ENCODE peak calls at places on chromosomes 11 and 22, in ten cellular contexts. Q is pancreas; R is B cell; M is M059J; T is psoas muscle; L is esophagus squamous epithelium; S is HT1080; H is Right ventricle myocardium superior; J is activated CD8-positive, alpha-beta memory T cell treated with anti-CD3 and anti-CD28 coated beads, Interleukin-2, amount 50 U/mL, for 4 hours; V is ureter. Z is an unnamed sample.

GRCh38 chr11:102886999-102887398 is 12.2 kb upstream of the MMP12 start:
- DNase-seq in J (no peak), L (no peak), H (no peak), S (peak), R (no peak), T (no peak), V (peak), Q (no peak), M (peak), Z (no peak)

GRCh38 chr22:30009478-30009877 is 70.8 kb upstream of the HORMAD2 start:
- DNase-seq in Q (no peak), M (no peak), J (no peak), S (no peak), R (no peak), L (no peak), H (no peak), V (no peak), T (no peak), Z (no peak)

GRCh38 chr11:44727114-44727372 is 281 bp downstream of the TSPAN18 start:
- DNase-seq in J (no peak), M (no peak), Q (no peak), S (no peak), T (no peak), V (no peak), R (no peak), L (no peak), H (no peak), Z (no peak)

GRCh38 chr11:35210886-35211546 is 72.0 kb downstream of the CD44 start:
- DNase-seq in M (no peak), T (no peak), J (no peak), L (no peak), Q (no peak), V (no peak), S (no peak), H (no peak), R (no peak), Z (no peak)

GRCh38 chr11:13008625-13009475 is at the start of gene RASSF10:
- DNase-seq in V (peak), S (peak), L (no peak), H (peak), Q (peak), M (peak), R (peak), T (peak), J (no peak), Z (no peak)

GRCh38 chr11:45659818-45660160 is 5.6 kb downstream of the CHST1 start:
- DNase-seq in S (no peak), M (peak), V (no peak), L (no peak), T (no peak), R (no peak), H (no peak), Q (no peak), J (no peak), Z (no peak)

GRCh38 chr11:129613076-129613475 is 202.6 kb upstream of the TMEM45B start:
- DNase-seq in M (no peak), V (no peak), J (no peak), S (no peak), Q (no peak), T (no peak), H (no peak), R (no peak), L (no peak), Z (no peak)

GRCh38 chr22:46390652-46391301 is 55.3 kb downstream of the TRMU start:
- DNase-seq in M (peak), T (peak), V (peak), H (peak), R (no peak), L (no peak), S (no peak), Q (peak), J (no peak), Z (peak)

GRCh38 chr11:45982656-45983470 is 60.4 kb downstream of the LARGE2 start:
- DNase-seq in M (peak), T (peak), S (peak), R (no peak), L (no peak), J (no peak), Q (no peak), H (no peak), V (no peak), Z (peak)

GRCh38 chr11:13073119-13073981 is 64.2 kb downstream of the RASSF10 start:
- DNase-seq in T (no peak), J (no peak), H (no peak), L (no peak), S (peak), Q (no peak), M (peak), R (no peak), V (peak), Z (no peak)

GRCh38 chr22:35140879-35141745 is 75.2 kb downstream of the ISX start:
- DNase-seq in L (no peak), V (no peak), T (no peak), R (no peak), H (no peak), Q (no peak), M (peak), S (peak), J (no peak), Z (peak)

GRCh38 chr11:10715571-10715970 is 22.0 kb upstream of the IRAG1 start:
- DNase-seq in J (no peak), H (no peak), R (no peak), Q (no peak), S (no peak), L (no peak), V (no peak), T (no peak), M (no peak), Z (peak)

GRCh38 chr11:59222464-59223065 is 9.8 kb upstream of the MPEG1 start:
- DNase-seq in Q (no peak), M (no peak), L (no peak), T (no peak), H (no peak), V (no peak), R (no peak), J (no peak), S (no peak), Z (no peak)

GRCh38 chr11:993632-994167 is 42.8 kb downstream of the MUC6 start:
- DNase-seq in L (no peak), R (no peak), M (no peak), S (no peak), V (no peak), J (no peak), Q (no peak), H (no peak), T (no peak), Z (no peak)

GRCh38 chr11:65885808-65886536 is 2.3 kb downstream of the FIBP start:
- DNase-seq in L (no peak), M (no peak), V (no peak), Q (no peak), T (no peak), J (no peak), H (no peak), R (no peak), S (no peak), Z (no peak)

GRCh38 chr11:86990520-86990919 is 35.3 kb upstream of the FZD4 start:
- DNase-seq in H (no peak), T (no peak), R (no peak), J (no peak), M (peak), S (peak), V (no peak), L (no peak), Q (no peak), Z (no peak)

GRCh38 chr11:108121274-108122155 is at the start of gene ACAT1:
- DNase-seq in V (peak), J (peak), Q (peak), H (peak), M (peak), T (peak), S (peak), L (peak), R (peak), Z (peak)

GRCh38 chr22:38570841-38571364 is 920 bp upstream of the DMC1 start:
- DNase-seq in L (no peak), S (no peak), H (peak), V (peak), T (peak), M (peak), Q (peak), J (peak), R (no peak), Z (peak)

GRCh38 chr11:43282607-43283440 is 29.0 kb upstream of the API5 start:
- DNase-seq in Q (no peak), L (no peak), J (peak), R (peak), T (no peak), S (peak), H (peak), M (peak), V (no peak), Z (peak)

GRCh38 chr11:46216040-46216764 is 61.3 kb upstream of the CREB3L1 start:
- DNase-seq in J (no peak), H (no peak), L (no peak), R (no peak), Q (no peak), M (peak), T (no peak), V (no peak), S (no peak), Z (no peak)

GRCh38 chr22:32080904-32081303 is 37.8 kb downstream of the SLC5A1 start:
- DNase-seq in S (peak), R (peak), Q (no peak), T (no peak), V (no peak), H (no peak), J (no peak), L (no peak), M (peak), Z (peak)

GRCh38 chr22:46074771-46075551 is 75.4 kb upstream of the PPARA start:
- DNase-seq in L (no peak), Q (peak), H (peak), J (no peak), S (peak), T (peak), M (no peak), R (no peak), V (no peak), Z (no peak)

GRCh38 chr11:14974021-14974698 is 2.0 kb upstream of the CALCA start:
- DNase-seq in V (no peak), H (no peak), S (no peak), J (no peak), L (no peak), R (no peak), Q (no peak), T (no peak), M (no peak), Z (no peak)

GRCh38 chr11:71080239-71081097 is 171.9 kb downstream of the SHANK2 start:
- DNase-seq in M (peak), R (no peak), L (no peak), S (peak), V (peak), T (no peak), J (no peak), H (peak), Q (peak), Z (peak)

GRCh38 chr22:46041642-46042041 is 64.7 kb upstream of the WNT7B start:
- DNase-seq in M (peak), J (no peak), L (no peak), S (no peak), Q (no peak), R (no peak), T (no peak), V (peak), H (no peak), Z (no peak)

GRCh38 chr11:86916330-86916729 is 38.9 kb downstream of the FZD4 start:
- DNase-seq in H (no peak), J (no peak), V (no peak), T (no peak), L (no peak), M (peak), Q (no peak), R (no peak), S (peak), Z (no peak)

GRCh38 chr11:120335928-120336640 is at the start of gene ARHGEF12:
- DNase-seq in R (peak), V (peak), M (peak), J (peak), T (peak), S (peak), Q (peak), H (peak), L (peak), Z (peak)

GRCh38 chr22:44445731-44446130 is 52.3 kb downstream of the RTL6 start:
- DNase-seq in H (no peak), R (no peak), V (peak), T (no peak), S (no peak), Q (no peak), M (no peak), J (no peak), L (no peak), Z (no peak)

GRCh38 chr11:73267921-73268540 is 4.1 kb upstream of the P2RY6 start:
- DNase-seq in M (no peak), V (peak), H (no peak), S (no peak), T (no peak), J (no peak), L (no peak), Q (no peak), R (no peak), Z (no peak)

GRCh38 chr11:120216426-120217102 is 5.7 kb downstream of the OAF start:
- DNase-seq in J (no peak), S (no peak), V (no peak), T (no peak), Q (no peak), H (no peak), M (no peak), R (no peak), L (no peak), Z (no peak)

GRCh38 chr22:19576460-19577421 is 52.5 kb upstream of the CLDN5 start:
- DNase-seq in M (peak), L (no peak), V (no peak), S (peak), H (peak), R (no peak), T (no peak), Q (no peak), J (peak), Z (no peak)